ENCODE peak calls at places on chromosomes 4 and X, in five cellular contexts. P is tibial nerve, O is GM23248, Y is right cardiac atrium, D is heart left ventricle. A is an unnamed sample. For H3K4me1, the result is how much of the 10 kb centered on the place peaks cover.

GRCh38 chr4:26183017-26183416 is 137.8 kb upstream of the RBPJ start:
- DNase-seq in P (no peak), Y (no peak), O (peak), D (no peak), A (no peak)

GRCh38 chr4:106034205-106034604 is 138.9 kb downstream of the NPNT start:
- DNase-seq in D (no peak), P (no peak), O (peak), Y (no peak), A (no peak)

GRCh38 chr4:47274931-47275330 is 188.6 kb downstream of the COMMD8 start:
- DNase-seq in Y (no peak), P (no peak), O (no peak), D (no peak), A (no peak)

GRCh38 chr4:168562021-168562691 is 65.3 kb downstream of the PALLD start:
- DNase-seq in D (no peak), O (peak), P (no peak), Y (no peak), A (no peak)

GRCh38 chrX:13263560-13264251 is 56.1 kb downstream of the ATXN3L start:
- DNase-seq in D (no peak), P (no peak), O (no peak), Y (no peak), A (no peak)

GRCh38 chrX:39551748-39552147 is 546.0 kb downstream of the BCOR start:
- DNase-seq in D (no peak), P (no peak), Y (no peak), O (no peak), A (no peak)

GRCh38 chr4:82567444-82567843 is 5.7 kb upstream of the TMEM150C start:
- DNase-seq in P (no peak), D (no peak), O (no peak), Y (no peak), A (no peak)

GRCh38 chr4:77652237-77652897 is 46.7 kb downstream of the CXCL13 start:
- DNase-seq in O (no peak), D (no peak), Y (no peak), P (no peak), A (no peak)

GRCh38 chrX:26203556-26203955 is 11.3 kb downstream of the MAGEB6 start:
- DNase-seq in D (no peak), O (no peak), P (no peak), Y (no peak), A (no peak)

GRCh38 chr4:113981591-113981990 is 2.1 kb upstream of the ARSJ start:
- DNase-seq in P (no peak), D (no peak), O (no peak), Y (no peak), A (no peak)

GRCh38 chr4:75432683-75433082 is 81.5 kb downstream of the RCHY1 start:
- DNase-seq in P (no peak), O (peak), Y (no peak), D (no peak), A (no peak)

GRCh38 chrX:37926700-37927099 is 79.3 kb upstream of the DYNLT3 start:
- DNase-seq in D (no peak), Y (no peak), O (peak), P (no peak), A (no peak)

GRCh38 chr4:183960021-183960420 is 54.9 kb downstream of the STOX2 start:
- DNase-seq in P (peak), D (peak), Y (peak), O (peak), A (no peak)

GRCh38 chrX:99371976-99372595 is 1038.0 kb downstream of the PCDH19 start:
- DNase-seq in D (no peak), O (no peak), Y (no peak), P (no peak), A (no peak)

GRCh38 chr4:177484613-177485021 is 42.4 kb upstream of the AGA start:
- DNase-seq in Y (no peak), D (no peak), O (peak), P (no peak), A (no peak)

GRCh38 chr4:164293181-164293580 is 460.8 kb upstream of the SMIM31 start:
- DNase-seq in Y (no peak), P (no peak), D (no peak), O (no peak), A (no peak)

GRCh38 chr4:177079327-177079726 is 230.3 kb upstream of the NEIL3 start:
- DNase-seq in P (no peak), Y (no peak), D (no peak), O (peak), A (no peak)

GRCh38 chr4:121155893-121156292 is 8.2 kb downstream of the TNIP3 start:
- DNase-seq in Y (no peak), D (no peak), P (no peak), O (peak), A (no peak)

GRCh38 chr4:110869114-110869513 is 246.2 kb upstream of the PITX2 start:
- DNase-seq in O (peak), P (no peak), Y (no peak), D (no peak), A (no peak)

GRCh38 chr4:153114771-153115321 is 89.4 kb upstream of the TRIM2 start:
- DNase-seq in O (peak), P (no peak), Y (no peak), D (no peak), A (no peak)

GRCh38 chr4:19807505-19807904 is 444.2 kb upstream of the SLIT2 start:
- DNase-seq in Y (no peak), P (no peak), O (peak), D (no peak), A (no peak)

GRCh38 chr4:140871368-140871767 is 115.2 kb upstream of the TBC1D9 start:
- DNase-seq in Y (no peak), O (no peak), P (no peak), D (no peak), A (no peak)

GRCh38 chr4:23373269-23373668 is 516.6 kb downstream of the PPARGC1A start:
- DNase-seq in P (no peak), Y (peak), O (no peak), D (peak), A (no peak)

GRCh38 chrX:46840946-46841740 is 4.3 kb downstream of the RP2 start:
- DNase-seq in O (peak), P (no peak), D (no peak), Y (peak), A (no peak)

GRCh38 chr4:152246659-152247058 is 289.2 kb downstream of the FBXW7 start:
- DNase-seq in P (no peak), O (no peak), Y (no peak), D (no peak), A (no peak)

GRCh38 chrX:2969021-2969420 is 37.3 kb upstream of the ARSH start:
- DNase-seq in O (no peak), D (no peak), Y (no peak), P (no peak), A (no peak)

GRCh38 chrX:2967584-2967983 is 38.4 kb upstream of the ARSD start:
- DNase-seq in P (no peak), Y (no peak), O (peak), D (no peak), A (no peak)

GRCh38 chrX:2965965-2966364 is 36.8 kb upstream of the ARSD start:
- DNase-seq in D (no peak), P (no peak), O (no peak), Y (no peak), A (no peak)

GRCh38 chrX:2967012-2967411 is 37.9 kb upstream of the ARSD start:
- DNase-seq in Y (no peak), O (no peak), P (no peak), D (no peak), A (no peak)

DNA sequence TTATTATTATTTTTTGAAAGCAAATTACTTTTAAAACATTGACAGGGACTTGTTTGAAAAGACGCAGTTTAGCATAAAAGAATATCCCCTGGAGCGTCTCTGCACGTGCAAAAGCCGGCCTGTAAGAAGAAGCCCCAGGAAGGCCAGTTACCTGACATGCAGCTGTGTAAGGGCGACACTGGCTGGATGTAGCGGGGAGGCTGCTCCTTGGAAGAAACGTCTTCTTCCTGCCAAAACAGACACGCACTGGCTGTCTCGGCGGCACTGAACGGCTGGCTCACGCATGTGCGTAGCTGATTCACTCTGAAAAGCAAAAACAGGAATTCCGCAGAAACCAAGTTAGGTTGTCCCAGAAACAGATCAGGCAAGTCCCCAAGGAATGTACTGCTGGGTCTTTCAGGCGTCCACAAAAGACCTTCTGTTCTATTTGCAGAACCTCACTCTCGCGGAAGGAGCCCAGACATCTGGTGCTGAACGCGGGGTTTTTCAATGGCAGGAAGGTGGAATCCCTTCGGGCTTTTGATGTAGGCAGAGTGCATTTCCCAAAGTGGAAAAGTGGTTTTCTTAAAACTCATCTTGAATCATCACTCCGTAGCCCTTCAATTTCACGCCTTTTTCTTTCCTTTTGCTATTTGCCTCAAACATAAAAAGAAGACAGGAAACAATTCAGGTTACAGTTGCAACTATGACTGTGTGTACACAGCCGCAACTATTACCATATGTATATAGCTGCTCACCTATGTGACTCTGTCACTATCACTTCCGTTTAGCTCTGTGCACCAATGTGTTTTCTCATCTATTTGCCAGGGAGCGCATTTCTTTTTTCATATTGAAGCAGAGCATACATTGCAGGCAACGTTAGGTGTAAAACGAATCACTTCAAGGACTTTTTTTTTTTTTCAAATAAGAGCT is 38.1 kb upstream of the ARSH start:
- DNase-seq in D (peak), Y (peak), P (peak), O (peak), A (no peak)
- H3K4me3 ChIP-seq in D (peak), Y (no peak), P (peak), O (peak), A (peak)

GRCh38 chr4:38856046-38856445 is 571 bp downstream of the TLR6 start:
- DNase-seq in P (no peak), D (no peak), O (no peak), Y (no peak), A (no peak)
- H3K4me1 ChIP-seq in P (under half), D (under half), O (under half), Y (under half), A (under half)

DNA sequence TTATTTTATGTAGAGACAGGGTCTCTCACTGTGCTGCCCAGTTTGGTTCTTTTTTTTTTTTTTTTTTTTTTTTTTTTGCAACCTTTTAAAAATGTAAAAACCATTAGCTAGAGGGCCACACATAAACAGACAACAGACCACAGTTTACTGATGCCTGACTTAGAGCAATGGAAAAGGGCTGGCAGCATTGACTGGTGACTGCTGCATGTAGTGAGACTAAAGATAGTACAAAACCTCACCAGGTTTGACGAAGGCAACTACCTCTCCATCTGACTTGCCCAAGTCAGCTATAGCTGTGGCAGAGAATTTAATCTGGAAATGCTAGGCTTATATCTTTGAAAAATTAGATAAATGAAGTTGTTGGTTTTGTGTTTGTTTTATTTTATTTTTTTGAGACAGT is 102.9 kb downstream of the RBM47 start:
- DNase-seq in Y (no peak), D (no peak), P (no peak), O (no peak), A (no peak)
- H3K27ac ChIP-seq in Y (no peak), D (no peak), P (no peak), O (peak), A (no peak)

GRCh38 chr4:70997068-70997467 is 3.6 kb downstream of the DCK start:
- DNase-seq in P (no peak), Y (no peak), D (no peak), O (no peak), A (no peak)
- H3K4me3 ChIP-seq in P (no peak), Y (no peak), D (no peak), O (peak), A (no peak)

DNA sequence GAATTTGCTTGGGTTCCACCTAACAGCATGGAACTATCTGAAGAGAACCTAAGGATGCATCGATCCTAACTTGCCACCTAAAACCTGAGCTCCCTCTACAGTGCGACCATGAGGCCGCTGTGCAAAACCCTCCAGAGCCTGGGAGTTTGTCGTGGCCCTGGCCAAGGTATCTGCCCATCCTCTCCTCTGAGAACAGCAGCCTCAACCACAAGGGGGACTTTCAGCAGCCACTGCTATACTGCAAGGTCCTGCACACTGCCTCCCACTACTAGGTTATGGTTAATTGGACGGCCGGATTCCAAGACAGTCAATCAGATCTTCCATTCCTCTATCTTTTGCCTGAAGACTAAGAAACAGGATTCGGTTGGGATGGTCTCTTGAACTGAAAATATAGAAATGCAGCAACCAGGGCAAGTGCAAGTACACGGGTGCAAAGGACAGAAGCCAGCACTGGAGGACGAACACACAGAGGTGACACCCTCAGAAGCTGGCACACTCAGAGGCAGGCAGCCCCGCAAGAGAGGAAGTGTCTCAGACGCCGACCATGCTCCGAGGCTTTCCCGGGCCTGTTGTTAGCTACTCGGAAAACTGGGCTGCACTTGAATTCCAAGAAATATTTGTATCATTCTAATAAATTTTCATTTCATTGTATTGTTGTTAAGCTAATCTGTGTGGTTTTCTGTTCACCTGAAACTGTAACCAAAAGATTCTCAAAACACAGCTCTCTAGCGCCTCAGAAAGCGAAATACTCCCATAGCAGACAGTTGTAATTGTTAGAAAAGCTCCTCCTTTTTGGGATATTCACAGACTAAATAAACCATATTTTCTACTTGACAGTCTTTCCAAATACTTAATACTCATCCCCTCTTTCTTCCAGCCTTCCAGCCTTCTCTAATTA is 63.3 kb downstream of the AFAP1 start:
- DNase-seq in O (peak), Y (no peak), P (no peak), D (no peak), A (no peak)
- H3K4me1 ChIP-seq in O (half or more), Y (under half), P (under half), D (half or more), A (under half)